ENCODE peak calls at places on chromosomes 6 and 20, in ten cellular contexts. Z is brain microvascular endothelial cell, G is kidney epithelial cell, Y is IMR-90, B is fibroblast of lung, H is neural progenitor cell, J is RWPE1, W is type B pancreatic cell, C is esophagus squamous epithelium, E is choroid plexus epithelial cell. Q is an unnamed sample.

GRCh38 chr6:37155394-37156312 is 14.3 kb upstream of the PIM1 start:
- DNase-seq in C (no peak), W (no peak), G (no peak), B (peak; percentile 62), Z (no peak), Y (no peak), J (no peak), E (no peak), H (no peak), Q (no peak)

GRCh38 chr6:130369821-130370220 is 4.0 kb downstream of the TMEM200A start:
- DNase-seq in E (no peak), J (no peak), Z (no peak), C (no peak), H (no peak), B (no peak), W (no peak), Y (no peak), G (no peak), Q (no peak)

GRCh38 chr6:15531973-15532372 is 130.9 kb downstream of the DTNBP1 start:
- DNase-seq in C (no peak), Y (no peak), W (no peak), J (no peak), H (no peak), Z (no peak), E (no peak), G (no peak), B (no peak), Q (no peak)

GRCh38 chr6:126302191-126302590 is 37.7 kb upstream of the CENPW start:
- DNase-seq in B (peak; percentile 1), E (peak; percentile 10), W (no peak), Y (no peak), Z (no peak), C (no peak), H (no peak), G (no peak), J (no peak), Q (no peak)

GRCh38 chr6:24924956-24925355 is 10.8 kb downstream of the RIPOR2 start:
- DNase-seq in G (no peak), E (no peak), J (no peak), Y (no peak), Z (no peak), H (no peak), W (no peak), B (no peak), C (no peak), Q (no peak)

GRCh38 chr6:101435028-101435427 is 41.5 kb downstream of the GRIK2 start:
- DNase-seq in C (no peak), Z (no peak), W (no peak), J (no peak), Y (no peak), E (no peak), G (no peak), B (no peak), H (no peak), Q (no peak)

GRCh38 chr6:56652994-56653393 is 10.3 kb upstream of the DST start:
- DNase-seq in J (peak; percentile 77), W (no peak), H (no peak), B (peak; percentile 84), C (no peak), E (peak; percentile 60), G (peak; percentile 57), Z (no peak), Y (peak; percentile 83), Q (peak; percentile 81)

GRCh38 chr6:89314692-89315091 is 407 bp downstream of the GABRR2 start:
- DNase-seq in G (no peak), B (no peak), W (no peak), C (no peak), Z (no peak), H (no peak), Y (no peak), J (no peak), E (no peak), Q (no peak)

GRCh38 chr20:21339499-21339898 is 36.4 kb downstream of the XRN2 start:
- DNase-seq in B (no peak), Y (peak; percentile 3), J (no peak), W (no peak), E (peak; percentile 53), Z (no peak), C (no peak), G (no peak), H (no peak), Q (peak; percentile 8)

GRCh38 chr6:129583864-129584263 is 126.1 kb downstream of the ARHGAP18 start:
- DNase-seq in Z (no peak), H (no peak), Y (no peak), W (no peak), B (no peak), J (no peak), G (no peak), E (no peak), C (no peak), Q (no peak)

GRCh38 chr6:35354361-35355135 is 12.2 kb downstream of the PPARD start:
- DNase-seq in Z (peak; percentile 40), G (no peak), J (no peak), C (no peak), Y (peak; percentile 68), W (no peak), E (peak; percentile 73), B (peak; percentile 46), H (no peak), Q (no peak)

GRCh38 chr6:97052152-97052787 is 127.7 kb downstream of the KLHL32 start:
- DNase-seq in Z (no peak), E (no peak), G (no peak), Y (no peak), B (no peak), H (no peak), C (no peak), W (no peak), J (no peak), Q (no peak)

GRCh38 chr6:97048771-97049170 is 124.2 kb downstream of the KLHL32 start:
- DNase-seq in H (no peak), G (no peak), Z (no peak), Y (no peak), E (no peak), B (no peak), J (no peak), W (no peak), C (no peak), Q (no peak)

GRCh38 chr6:97049254-97050004 is 124.9 kb downstream of the KLHL32 start:
- DNase-seq in Z (no peak), E (no peak), G (no peak), Y (no peak), B (no peak), H (no peak), C (no peak), J (no peak), W (no peak), Q (no peak)

DNA sequence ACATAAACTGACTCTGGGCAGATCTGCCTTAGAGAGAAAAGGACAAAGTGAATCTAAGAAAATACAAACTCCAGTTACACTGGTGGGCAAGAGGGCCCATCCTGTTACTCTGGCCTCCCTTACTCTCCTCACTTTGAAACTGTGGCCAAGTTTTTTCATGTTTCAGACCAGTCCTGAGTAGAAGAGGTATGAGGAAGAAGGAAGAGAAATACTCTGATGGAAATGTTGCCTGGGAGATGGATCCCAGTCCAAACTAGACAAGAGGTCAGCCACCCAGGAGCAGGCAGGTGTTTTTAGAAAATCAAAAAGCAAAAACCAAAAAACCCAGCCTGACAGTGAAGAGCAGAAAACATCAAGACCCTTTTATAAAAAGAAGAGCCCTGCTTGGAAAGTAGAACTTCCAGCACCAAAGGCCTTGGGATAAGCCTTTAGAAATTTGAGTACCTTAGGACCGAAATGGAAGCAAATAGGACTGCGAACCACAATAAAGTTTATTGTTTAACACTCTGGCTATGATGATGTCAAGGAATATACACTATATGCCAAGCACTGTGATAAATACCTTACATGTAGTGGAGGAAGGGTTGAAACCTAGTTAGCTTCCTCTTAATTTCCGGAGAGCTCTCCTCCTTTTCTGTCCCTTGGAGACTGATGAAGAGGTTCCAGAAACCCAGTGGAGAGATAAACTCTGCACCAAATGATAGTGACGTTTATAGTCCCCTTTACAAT is 123.1 kb downstream of the KLHL32 start:
- DNase-seq in J (no peak), C (no peak), Z (no peak), E (no peak), Y (no peak), H (no peak), B (no peak), W (no peak), G (no peak), Q (no peak)
- TF ChIP-seq CTCF in J (no peak), C (no peak), Z (no peak), E (no peak), Y (no peak), H (no peak), B (no peak), W (no peak), G (no peak), Q (no peak)

GRCh38 chr6:13362432-13362831 is 34.1 kb upstream of the TBC1D7 start:
- DNase-seq in Z (no peak), G (peak; percentile 89), J (no peak), W (no peak), C (no peak), E (peak; percentile 46), H (no peak), B (peak; percentile 96), Y (peak; percentile 92), Q (no peak)
- TF ChIP-seq CTCF in Z (no peak), G (no peak), J (no peak), W (no peak), C (no peak), E (no peak), H (no peak), B (no peak), Y (no peak), Q (no peak)

GRCh38 chr20:57693002-57693582 is 16.7 kb downstream of the PMEPA1 start:
- DNase-seq in B (peak; percentile 85), G (peak; percentile 84), W (no peak), E (peak; percentile 10), H (no peak), Y (no peak), J (peak; percentile 97), Z (no peak), C (no peak), Q (peak; percentile 81)
- TF ChIP-seq CTCF in B (no peak), G (peak; percentile 60), W (no peak), E (peak; percentile 28), H (peak; percentile 9), Y (no peak), J (no peak), Z (peak; percentile 36), C (peak; percentile 38), Q (peak; percentile 39)

GRCh38 chr20:63705232-63706026 is 2.3 kb downstream of the ARFRP1 start:
- DNase-seq in H (no peak), B (no peak), W (no peak), G (no peak), C (no peak), J (no peak), Y (no peak), E (no peak), Z (no peak), Q (no peak)

GRCh38 chr20:63707558-63708300 is at the start of the genes ARFRP1 and ZGPAT:
- DNase-seq in E (peak; percentile 81), Y (peak; percentile 67), W (peak; percentile 88), G (no peak), J (peak; percentile 87), C (no peak), Z (peak; percentile 52), B (peak; percentile 77), H (peak; percentile 95), Q (peak; percentile 82)

GRCh38 chr20:63706027-63706695 is 1.6 kb downstream of the ARFRP1 start:
- DNase-seq in Y (no peak), H (no peak), Z (no peak), G (no peak), E (no peak), B (no peak), C (no peak), J (no peak), W (no peak), Q (no peak)

GRCh38 chr20:63708301-63709148 is 686 bp downstream of the ZGPAT start:
- DNase-seq in H (peak; percentile 54), Y (no peak), W (no peak), C (no peak), G (no peak), Z (no peak), B (no peak), J (no peak), E (no peak), Q (no peak)

GRCh38 chr20:63706852-63707557 is 771 bp downstream of the ARFRP1 start:
- DNase-seq in Y (peak; percentile 35), C (no peak), W (peak; percentile 75), H (peak; percentile 59), J (peak; percentile 74), B (no peak), Z (peak; percentile 50), G (no peak), E (peak; percentile 59), Q (peak; percentile 58)
- TF ChIP-seq CTCF in Y (peak; percentile 25), C (peak; percentile 21), W (peak; percentile 42), H (peak; percentile 46), J (peak; percentile 64), B (peak; percentile 16), Z (peak; percentile 54), G (peak; percentile 46), E (peak; percentile 59), Q (peak; percentile 45)